ENCODE peak calls at places on chromosomes 12 and 14, in five cellular contexts. G is T-helper 9 cell; U is adrenal gland; N is stimulated activated CD4-positive, alpha-beta T cell treated with anti-CD3 and anti-CD28 coated beads, Interleukin-1b, Interleukin-23, amount 100 ng/mL, for 1 hour; R is NCI-H1092. O is an unnamed sample.

GRCh38 chr12:42590324-42590934 is 883 bp upstream of the PRICKLE1 start:
- DNase-seq in N (no peak), G (no peak), R (no peak), U (no peak), O (no peak)

GRCh38 chr14:65042731-65043372 is 56.2 kb downstream of the FNTB start:
- DNase-seq in R (no peak), G (no peak), U (no peak), N (no peak), O (no peak)

GRCh38 chr14:102316048-102316745 is 3.3 kb upstream of the ZNF839 start:
- DNase-seq in G (peak; percentile 27), N (no peak), R (peak; percentile 26), U (peak; percentile 70), O (peak; percentile 29)

GRCh38 chr14:21264025-21264801 is 5.0 kb downstream of the HNRNPC start:
- DNase-seq in U (no peak), R (no peak), N (no peak), G (no peak), O (no peak)

GRCh38 chr12:125142601-125143000 is 77.4 kb downstream of the AACS start:
- DNase-seq in N (no peak), U (no peak), R (no peak), G (no peak), O (no peak)

GRCh38 chr12:123723765-123724164 is 11.6 kb downstream of the ATP6V0A2 start:
- DNase-seq in U (no peak), N (no peak), R (no peak), G (no peak), O (no peak)

GRCh38 chr14:81506512-81506911 is 27.1 kb downstream of the SEL1L start:
- DNase-seq in N (no peak), U (no peak), R (no peak), G (no peak), O (no peak)

GRCh38 chr14:69693145-69693544 is 73.8 kb upstream of the SRSF5 start:
- DNase-seq in U (no peak), N (no peak), R (peak; percentile 78), G (no peak), O (peak; percentile 93)

GRCh38 chr12:93591137-93591868 is 18.8 kb downstream of the SOCS2 start:
- DNase-seq in N (no peak), R (no peak), G (peak; percentile 16), U (peak; percentile 85), O (no peak)

GRCh38 chr14:103207404-103208072 is 84.3 kb downstream of the TNFAIP2 start:
- DNase-seq in R (no peak), G (no peak), N (no peak), U (no peak), O (no peak)

GRCh38 chr14:32711103-32711680 is 227.5 kb upstream of the NPAS3 start:
- DNase-seq in N (no peak), G (no peak), R (peak; percentile 59), U (peak; percentile 28), O (no peak)

GRCh38 chr12:42130670-42131402 is 13.8 kb downstream of the GXYLT1 start:
- DNase-seq in G (no peak), R (no peak), U (no peak), N (no peak), O (no peak)

GRCh38 chr14:104810316-104810715 is 9.4 kb downstream of the ZBTB42 start:
- DNase-seq in G (no peak), N (no peak), R (no peak), U (no peak), O (no peak)

GRCh38 chr14:29463727-29464370 is 463.8 kb downstream of the PRKD1 start:
- DNase-seq in U (no peak), G (no peak), R (peak; percentile 19), N (no peak), O (no peak)

GRCh38 chr12:57624441-57625220 is 8.4 kb downstream of the B4GALNT1 start:
- DNase-seq in N (no peak), G (no peak), U (peak; percentile 7), R (no peak), O (no peak)

GRCh38 chr14:50335989-50336391 is 23.9 kb downstream of the DMAC2L start:
- DNase-seq in U (no peak), R (no peak), N (no peak), G (no peak), O (peak; percentile 85)

O was measured in DMS 273 treated with DMSO at 0.1 percent for 48 hours.